ENCODE peak calls at places on chromosomes 7 and 10, in six cellular contexts. One of them, this sample, is unnamed.

GRCh38 chr10:8050561-8051108 is 3.9 kb upstream of the GATA3 start:
- DNase-seq in stromal cell of bone marrow: no peak
- DNase-seq in kidney glomerular epithelial cell: no peak
- DNase-seq in H54: no peak
- DNase-seq in AG09309: no peak
- DNase-seq in mucosa of gallbladder: no peak
- DNase-seq in this sample: peak

GRCh38 chr10:5888843-5889623 is 660 bp downstream of the ANKRD16 start:
- DNase-seq in stromal cell of bone marrow: no peak
- DNase-seq in kidney glomerular epithelial cell: peak
- DNase-seq in H54: no peak
- DNase-seq in mucosa of gallbladder: no peak
- DNase-seq in AG09309: no peak
- DNase-seq in this sample: peak

GRCh38 chr10:75294866-75295692 is 59.3 kb upstream of the COMTD1 start:
- DNase-seq in mucosa of gallbladder: peak
- DNase-seq in AG09309: peak
- DNase-seq in kidney glomerular epithelial cell: peak
- DNase-seq in H54: peak
- DNase-seq in stromal cell of bone marrow: peak
- DNase-seq in this sample: peak

GRCh38 chr7:107613439-107613838 is 33.4 kb downstream of the BCAP29 start:
- DNase-seq in kidney glomerular epithelial cell: no peak
- DNase-seq in H54: no peak
- DNase-seq in stromal cell of bone marrow: no peak
- DNase-seq in AG09309: no peak
- DNase-seq in mucosa of gallbladder: no peak
- DNase-seq in this sample: no peak

GRCh38 chr10:97781541-97782331 is 9.9 kb upstream of the SFRP5 start:
- DNase-seq in stromal cell of bone marrow: no peak
- DNase-seq in mucosa of gallbladder: no peak
- DNase-seq in H54: no peak
- DNase-seq in AG09309: no peak
- DNase-seq in kidney glomerular epithelial cell: no peak
- DNase-seq in this sample: peak

GRCh38 chr7:47191876-47192291 is 390.0 kb downstream of the TNS3 start:
- DNase-seq in H54: no peak
- DNase-seq in mucosa of gallbladder: no peak
- DNase-seq in stromal cell of bone marrow: no peak
- DNase-seq in kidney glomerular epithelial cell: no peak
- DNase-seq in AG09309: no peak
- DNase-seq in this sample: no peak

GRCh38 chr10:128092454-128092853 is 33.8 kb downstream of the MKI67 start:
- DNase-seq in AG09309: no peak
- DNase-seq in stromal cell of bone marrow: peak
- DNase-seq in mucosa of gallbladder: no peak
- DNase-seq in kidney glomerular epithelial cell: no peak
- DNase-seq in H54: no peak
- DNase-seq in this sample: no peak

GRCh38 chr7:81158189-81158588 is 239.3 kb upstream of the SEMA3C start:
- DNase-seq in stromal cell of bone marrow: no peak
- DNase-seq in H54: no peak
- DNase-seq in kidney glomerular epithelial cell: no peak
- DNase-seq in mucosa of gallbladder: no peak
- DNase-seq in AG09309: no peak
- DNase-seq in this sample: no peak

GRCh38 chr7:140423501-140423900 is 19.6 kb downstream of the RAB19 start:
- DNase-seq in kidney glomerular epithelial cell: no peak
- DNase-seq in stromal cell of bone marrow: no peak
- DNase-seq in AG09309: no peak
- DNase-seq in H54: no peak
- DNase-seq in mucosa of gallbladder: no peak
- DNase-seq in this sample: no peak

GRCh38 chr7:35705932-35706461 is 11.1 kb upstream of the HERPUD2 start:
- DNase-seq in stromal cell of bone marrow: no peak
- DNase-seq in mucosa of gallbladder: no peak
- DNase-seq in H54: no peak
- DNase-seq in AG09309: peak
- DNase-seq in kidney glomerular epithelial cell: no peak
- DNase-seq in this sample: no peak

GRCh38 chr7:155594961-155595366 is 48.6 kb upstream of the CNPY1 start:
- DNase-seq in H54: no peak
- DNase-seq in kidney glomerular epithelial cell: no peak
- DNase-seq in stromal cell of bone marrow: no peak
- DNase-seq in AG09309: no peak
- DNase-seq in mucosa of gallbladder: no peak
- DNase-seq in this sample: no peak

GRCh38 chr10:90857635-90858488 is at the start of gene HTR7:
- DNase-seq in H54: peak
- DNase-seq in kidney glomerular epithelial cell: no peak
- DNase-seq in stromal cell of bone marrow: no peak
- DNase-seq in AG09309: no peak
- DNase-seq in mucosa of gallbladder: peak
- DNase-seq in this sample: peak

GRCh38 chr7:128735433-128735832 is 3.7 kb upstream of the CALU start:
- DNase-seq in kidney glomerular epithelial cell: no peak
- DNase-seq in mucosa of gallbladder: no peak
- DNase-seq in AG09309: no peak
- DNase-seq in H54: no peak
- DNase-seq in stromal cell of bone marrow: no peak
- DNase-seq in this sample: no peak

GRCh38 chr7:45591101-45591906 is 17.1 kb downstream of the ADCY1 start:
- DNase-seq in mucosa of gallbladder: no peak
- DNase-seq in kidney glomerular epithelial cell: no peak
- DNase-seq in stromal cell of bone marrow: no peak
- DNase-seq in AG09309: no peak
- DNase-seq in H54: no peak
- DNase-seq in this sample: no peak

GRCh38 chr7:131327049-131327625 is 539 bp upstream of the MKLN1 start:
- DNase-seq in mucosa of gallbladder: peak
- DNase-seq in AG09309: peak
- DNase-seq in H54: peak
- DNase-seq in stromal cell of bone marrow: peak
- DNase-seq in kidney glomerular epithelial cell: peak
- DNase-seq in this sample: peak

GRCh38 chr7:79624336-79624735 is 170.9 kb upstream of the MAGI2 start:
- DNase-seq in stromal cell of bone marrow: no peak
- DNase-seq in H54: no peak
- DNase-seq in AG09309: no peak
- DNase-seq in mucosa of gallbladder: no peak
- DNase-seq in kidney glomerular epithelial cell: no peak
- DNase-seq in this sample: no peak

GRCh38 chr7:108091461-108091831 is 38.7 kb downstream of the LAMB4 start:
- DNase-seq in H54: no peak
- DNase-seq in kidney glomerular epithelial cell: no peak
- DNase-seq in stromal cell of bone marrow: no peak
- DNase-seq in AG09309: no peak
- DNase-seq in mucosa of gallbladder: no peak
- DNase-seq in this sample: no peak

GRCh38 chr7:137235434-137235833 is 108.1 kb downstream of the PTN start:
- DNase-seq in mucosa of gallbladder: no peak
- DNase-seq in stromal cell of bone marrow: no peak
- DNase-seq in H54: no peak
- DNase-seq in AG09309: no peak
- DNase-seq in kidney glomerular epithelial cell: no peak
- DNase-seq in this sample: no peak

GRCh38 chr10:98168766-98169165 is 34.3 kb downstream of the R3HCC1L start:
- DNase-seq in kidney glomerular epithelial cell: no peak
- DNase-seq in AG09309: no peak
- DNase-seq in mucosa of gallbladder: no peak
- DNase-seq in H54: no peak
- DNase-seq in stromal cell of bone marrow: no peak
- DNase-seq in this sample: no peak

GRCh38 chr10:44966129-44966815 is 6.7 kb downstream of the RASSF4 start:
- DNase-seq in kidney glomerular epithelial cell: no peak
- DNase-seq in H54: no peak
- DNase-seq in AG09309: no peak
- DNase-seq in stromal cell of bone marrow: no peak
- DNase-seq in mucosa of gallbladder: no peak
- DNase-seq in this sample: no peak

GRCh38 chr10:128263891-128264688 is 137.9 kb upstream of the MKI67 start:
- DNase-seq in stromal cell of bone marrow: peak
- DNase-seq in AG09309: peak
- DNase-seq in mucosa of gallbladder: peak
- DNase-seq in kidney glomerular epithelial cell: peak
- DNase-seq in H54: no peak
- DNase-seq in this sample: peak

GRCh38 chr7:107501593-107501992 is 31.7 kb downstream of the GPR22 start:
- DNase-seq in kidney glomerular epithelial cell: no peak
- DNase-seq in mucosa of gallbladder: no peak
- DNase-seq in H54: no peak
- DNase-seq in AG09309: no peak
- DNase-seq in stromal cell of bone marrow: no peak
- DNase-seq in this sample: no peak

GRCh38 chr10:60385399-60385738 is 4.3 kb downstream of the ANK3 start:
- DNase-seq in AG09309: no peak
- DNase-seq in kidney glomerular epithelial cell: no peak
- DNase-seq in stromal cell of bone marrow: no peak
- DNase-seq in mucosa of gallbladder: no peak
- DNase-seq in H54: no peak
- DNase-seq in this sample: no peak

GRCh38 chr7:134943785-134944400 is 42.4 kb upstream of the AGBL3 start:
- DNase-seq in AG09309: no peak
- DNase-seq in H54: no peak
- DNase-seq in mucosa of gallbladder: no peak
- DNase-seq in kidney glomerular epithelial cell: no peak
- DNase-seq in stromal cell of bone marrow: no peak
- DNase-seq in this sample: no peak

GRCh38 chr10:124802313-124802675 is 675 bp downstream of the ABRAXAS2 start:
- DNase-seq in mucosa of gallbladder: no peak
- DNase-seq in H54: no peak
- DNase-seq in AG09309: no peak
- DNase-seq in stromal cell of bone marrow: no peak
- DNase-seq in kidney glomerular epithelial cell: no peak
- DNase-seq in this sample: peak

GRCh38 chr7:13416071-13416470 is 573.4 kb downstream of the ETV1 start:
- DNase-seq in stromal cell of bone marrow: no peak
- DNase-seq in AG09309: no peak
- DNase-seq in mucosa of gallbladder: no peak
- DNase-seq in kidney glomerular epithelial cell: no peak
- DNase-seq in H54: no peak
- DNase-seq in this sample: no peak

GRCh38 chr7:40301486-40302065 is 166.8 kb downstream of the SUGCT start:
- DNase-seq in kidney glomerular epithelial cell: peak
- DNase-seq in mucosa of gallbladder: no peak
- DNase-seq in H54: no peak
- DNase-seq in AG09309: no peak
- DNase-seq in stromal cell of bone marrow: peak
- DNase-seq in this sample: peak

GRCh38 chr10:117318909-117319308 is 56.3 kb downstream of the PDZD8 start:
- DNase-seq in mucosa of gallbladder: no peak
- DNase-seq in kidney glomerular epithelial cell: no peak
- DNase-seq in stromal cell of bone marrow: no peak
- DNase-seq in H54: no peak
- DNase-seq in AG09309: no peak
- DNase-seq in this sample: no peak

GRCh38 chr10:130041691-130042225 is 68.9 kb downstream of the C10orf143 start:
- DNase-seq in AG09309: no peak
- DNase-seq in stromal cell of bone marrow: no peak
- DNase-seq in kidney glomerular epithelial cell: no peak
- DNase-seq in mucosa of gallbladder: no peak
- DNase-seq in H54: no peak
- DNase-seq in this sample: no peak

GRCh38 chr7:26153246-26153822 is 1.3 kb downstream of the NFE2L3 start:
- DNase-seq in H54: no peak
- DNase-seq in stromal cell of bone marrow: no peak
- DNase-seq in AG09309: no peak
- DNase-seq in kidney glomerular epithelial cell: peak
- DNase-seq in mucosa of gallbladder: no peak
- DNase-seq in this sample: no peak

GRCh38 chr10:72310241-72310633 is 36.5 kb downstream of the DDIT4 start:
- DNase-seq in mucosa of gallbladder: no peak
- DNase-seq in stromal cell of bone marrow: no peak
- DNase-seq in H54: no peak
- DNase-seq in kidney glomerular epithelial cell: no peak
- DNase-seq in AG09309: no peak
- DNase-seq in this sample: no peak

GRCh38 chr10:110214380-110214826 is 7.0 kb downstream of the MXI1 start:
- DNase-seq in H54: no peak
- DNase-seq in stromal cell of bone marrow: peak
- DNase-seq in kidney glomerular epithelial cell: no peak
- DNase-seq in AG09309: no peak
- DNase-seq in mucosa of gallbladder: no peak
- DNase-seq in this sample: no peak

GRCh38 chr10:93445097-93445960 is 36.8 kb downstream of the MYOF start:
- DNase-seq in stromal cell of bone marrow: peak
- DNase-seq in mucosa of gallbladder: peak
- DNase-seq in H54: peak
- DNase-seq in kidney glomerular epithelial cell: peak
- DNase-seq in AG09309: peak
- DNase-seq in this sample: peak

GRCh38 chr10:104080762-104081161 is 4.9 kb downstream of the COL17A1 start:
- DNase-seq in stromal cell of bone marrow: no peak
- DNase-seq in H54: no peak
- DNase-seq in AG09309: no peak
- DNase-seq in mucosa of gallbladder: no peak
- DNase-seq in kidney glomerular epithelial cell: no peak
- DNase-seq in this sample: peak

GRCh38 chr10:90777614-90778013 is 80.2 kb downstream of the HTR7 start:
- DNase-seq in mucosa of gallbladder: no peak
- DNase-seq in AG09309: no peak
- DNase-seq in H54: no peak
- DNase-seq in kidney glomerular epithelial cell: no peak
- DNase-seq in stromal cell of bone marrow: no peak
- DNase-seq in this sample: no peak

GRCh38 chr7:17369686-17370426 is 71.4 kb downstream of the AHR start:
- DNase-seq in AG09309: peak
- DNase-seq in mucosa of gallbladder: peak
- DNase-seq in kidney glomerular epithelial cell: peak
- DNase-seq in H54: no peak
- DNase-seq in stromal cell of bone marrow: peak
- DNase-seq in this sample: no peak

GRCh38 chr7:155570171-155570958 is 24.0 kb upstream of the CNPY1 start:
- DNase-seq in kidney glomerular epithelial cell: no peak
- DNase-seq in H54: no peak
- DNase-seq in AG09309: no peak
- DNase-seq in mucosa of gallbladder: no peak
- DNase-seq in stromal cell of bone marrow: no peak
- DNase-seq in this sample: no peak

GRCh38 chr7:76074972-76075370 is 27.1 kb downstream of the MDH2 start:
- DNase-seq in kidney glomerular epithelial cell: no peak
- DNase-seq in H54: no peak
- DNase-seq in stromal cell of bone marrow: no peak
- DNase-seq in AG09309: no peak
- DNase-seq in mucosa of gallbladder: no peak
- DNase-seq in this sample: no peak